ENCODE peak calls at places on chromosomes 3 and 15, in eight cellular contexts. B, M, F, W, G, H, U and Y are unnamed samples. For H3K27me3, the result is how much of the 10 kb centered on the place peaks cover.

GRCh38 chr15:65655026-65655425 is 33.3 kb downstream of the SLC24A1 start:
- DNase-seq in F (no peak), M (no peak), H (no peak), G (no peak), W (no peak), B (no peak), U (peak), Y (no peak)

GRCh38 chr3:177162742-177163141 is 34.5 kb downstream of the TBL1XR1 start:
- DNase-seq in F (no peak), H (no peak), W (no peak), M (no peak), G (no peak), B (no peak), U (no peak), Y (no peak)

GRCh38 chr3:117526485-117527079 is 817.0 kb downstream of the TUSC7 start:
- DNase-seq in U (peak), M (peak), F (no peak), B (no peak), H (peak), W (peak), G (no peak), Y (no peak)

GRCh38 chr3:64918989-64919388 is 231.2 kb upstream of the ADAMTS9 start:
- DNase-seq in G (no peak), W (no peak), H (no peak), M (no peak), U (no peak), B (no peak), F (no peak), Y (no peak)

GRCh38 chr3:129112308-129113052 is 9.1 kb downstream of the RAB43 start:
- DNase-seq in W (no peak), B (no peak), F (no peak), U (no peak), G (no peak), H (no peak), M (no peak), Y (no peak)

GRCh38 chr3:5875056-5875455 is 687.5 kb downstream of the EDEM1 start:
- DNase-seq in M (no peak), F (no peak), U (no peak), B (no peak), H (no peak), G (no peak), W (no peak), Y (no peak)

GRCh38 chr3:50164056-50164455 is 8.9 kb downstream of the SEMA3F start:
- DNase-seq in U (peak), F (no peak), M (peak), H (no peak), B (no peak), W (peak), G (no peak), Y (no peak)

GRCh38 chr3:170980399-170980798 is 46.1 kb downstream of the SLC2A2 start:
- DNase-seq in U (no peak), G (no peak), H (no peak), F (no peak), B (no peak), W (no peak), M (no peak), Y (no peak)

GRCh38 chr15:57537072-57537471 is 54.6 kb upstream of the MYZAP start:
- DNase-seq in G (no peak), W (peak), F (no peak), M (peak), H (peak), B (no peak), U (peak), Y (no peak)

GRCh38 chr3:190182418-190183043 is 61.8 kb upstream of the P3H2 start:
- DNase-seq in U (peak), M (no peak), H (no peak), F (no peak), W (no peak), B (no peak), G (no peak), Y (no peak)

GRCh38 chr3:71080517-71081083 is 502.9 kb downstream of the FOXP1 start:
- DNase-seq in U (no peak), M (no peak), W (no peak), B (no peak), H (no peak), F (no peak), G (no peak), Y (no peak)

GRCh38 chr3:5051772-5052171 is 70.3 kb upstream of the ARL8B start:
- DNase-seq in M (no peak), B (no peak), W (peak), G (no peak), F (no peak), H (no peak), U (no peak), Y (no peak)

GRCh38 chr15:69160976-69161877 is 792 bp downstream of the GLCE start:
- DNase-seq in U (peak), B (peak), H (peak), G (peak), F (no peak), M (peak), W (peak), Y (peak)

GRCh38 chr3:89314454-89314853 is 207.0 kb downstream of the EPHA3 start:
- DNase-seq in M (peak), B (no peak), U (peak), G (no peak), F (no peak), W (no peak), H (peak), Y (no peak)

GRCh38 chr15:62089616-62090015 is 22.8 kb downstream of the C2CD4A start:
- DNase-seq in G (no peak), B (no peak), M (no peak), H (no peak), W (no peak), U (no peak), F (no peak), Y (no peak)

GRCh38 chr15:76339302-76340197 is 3.0 kb downstream of the ISL2 start:
- DNase-seq in G (no peak), M (no peak), B (no peak), F (no peak), U (no peak), W (no peak), H (peak), Y (no peak)

GRCh38 chr3:187519428-187519890 is 150.7 kb downstream of the SST start:
- DNase-seq in F (no peak), M (no peak), H (peak), G (no peak), W (no peak), B (no peak), U (no peak), Y (no peak)

GRCh38 chr3:66260431-66260830 is 39.6 kb downstream of the SLC25A26 start:
- DNase-seq in B (no peak), H (no peak), W (no peak), M (no peak), F (no peak), U (no peak), G (peak), Y (no peak)

GRCh38 chr15:50685976-50686467 is 575 bp downstream of the TRPM7 start:
- DNase-seq in B (peak), F (no peak), G (peak), W (peak), H (peak), U (peak), M (peak), Y (peak)

GRCh38 chr3:15805756-15806266 is 8.0 kb upstream of the ANKRD28 start:
- DNase-seq in W (no peak), B (no peak), H (no peak), G (no peak), F (no peak), M (no peak), U (peak), Y (no peak)

GRCh38 chr3:79011821-79012529 is 755.8 kb downstream of the ROBO1 start:
- DNase-seq in U (no peak), W (peak), H (no peak), M (no peak), F (no peak), G (no peak), B (no peak), Y (no peak)

GRCh38 chr3:190481779-190482178 is 32.1 kb upstream of the TMEM207 start:
- DNase-seq in B (no peak), U (no peak), W (no peak), H (peak), M (no peak), G (no peak), F (no peak), Y (no peak)

GRCh38 chr3:128382221-128382807 is 84.4 kb downstream of the DNAJB8 start:
- DNase-seq in H (no peak), F (no peak), W (peak), M (no peak), B (no peak), U (peak), G (peak), Y (no peak)

GRCh38 chr3:197327701-197328100 is 29.3 kb upstream of the DLG1 start:
- DNase-seq in G (no peak), B (no peak), F (no peak), W (no peak), H (no peak), M (no peak), U (no peak), Y (no peak)

GRCh38 chr15:94287794-94288246 is 56.5 kb downstream of the MCTP2 start:
- DNase-seq in M (no peak), F (no peak), G (no peak), U (no peak), H (peak), W (no peak), B (no peak), Y (no peak)

GRCh38 chr15:75776075-75776443 is 63.4 kb upstream of the CSPG4 start:
- DNase-seq in G (no peak), F (no peak), W (no peak), H (peak), U (peak), M (peak), B (no peak), Y (no peak)

GRCh38 chr3:66083961-66084270 is 45.2 kb upstream of the MAGI1 start:
- DNase-seq in F (no peak), M (peak), U (no peak), W (no peak), H (no peak), B (no peak), G (no peak), Y (no peak)

GRCh38 chr15:27949089-27949488 is 150.0 kb downstream of the OCA2 start:
- DNase-seq in U (no peak), W (no peak), M (no peak), H (no peak), F (no peak), G (no peak), B (no peak), Y (no peak)

GRCh38 chr15:59995568-59996349 is 8.4 kb upstream of the FOXB1 start:
- DNase-seq in M (no peak), B (no peak), G (no peak), U (no peak), H (peak), W (no peak), F (no peak), Y (no peak)

GRCh38 chr3:113436794-113437193 is 4.5 kb downstream of the CFAP44 start:
- DNase-seq in H (peak), W (peak), G (no peak), U (peak), M (peak), B (no peak), F (no peak), Y (no peak)

GRCh38 chr15:47708116-47708515 is 9.2 kb upstream of the SEMA6D start:
- DNase-seq in M (peak), U (no peak), H (no peak), G (no peak), B (no peak), W (no peak), F (no peak), Y (no peak)

GRCh38 chr15:68421798-68422402 is 10.1 kb downstream of the ITGA11 start:
- DNase-seq in M (no peak), F (no peak), U (no peak), W (no peak), G (no peak), B (peak), H (no peak), Y (no peak)

GRCh38 chr15:82995938-82996337 is 9.9 kb downstream of the RAMAC start:
- DNase-seq in B (no peak), F (no peak), U (no peak), H (no peak), G (no peak), M (no peak), W (no peak), Y (no peak)

GRCh38 chr15:82995076-82995475 is 9.1 kb downstream of the RAMAC start:
- DNase-seq in W (no peak), M (no peak), G (no peak), B (no peak), F (no peak), H (no peak), U (no peak), Y (no peak)

GRCh38 chr15:82999426-82999825 is 12.0 kb downstream of the C15orf40 start:
- DNase-seq in M (no peak), H (no peak), W (no peak), U (no peak), G (no peak), F (no peak), B (no peak), Y (no peak)

GRCh38 chr15:82999905-83000671 is 11.4 kb downstream of the C15orf40 start:
- DNase-seq in U (peak), G (no peak), B (no peak), M (peak), F (no peak), H (peak), W (peak), Y (no peak)
- H3K27ac ChIP-seq in U (no peak), G (no peak), B (no peak), M (no peak), F (no peak), H (no peak), W (no peak), Y (no peak)

DNA sequence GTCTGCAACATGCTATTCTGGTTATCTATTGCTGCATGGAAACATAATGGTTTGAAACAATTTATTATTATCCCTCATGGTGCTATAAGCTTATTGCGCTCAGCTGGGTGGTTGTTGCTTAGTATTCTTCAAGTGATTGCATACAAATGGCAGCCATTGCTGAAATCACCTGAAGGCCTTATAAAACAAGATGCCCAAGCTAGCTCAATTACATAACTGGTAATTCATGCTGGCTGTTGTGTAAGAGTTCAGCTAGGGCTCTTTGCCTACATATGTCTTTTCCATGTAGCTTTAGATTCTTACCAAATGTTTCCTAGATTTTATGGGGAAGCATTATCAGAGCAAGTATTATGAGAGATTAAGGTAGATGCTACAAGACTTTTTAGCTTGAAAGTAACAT is 644.0 kb upstream of the CBLB start:
- DNase-seq in B (no peak), H (no peak), U (no peak), F (no peak), W (no peak), M (no peak), G (no peak), Y (no peak)
- TF ChIP-seq CTCF in B (no peak), H (no peak), U (no peak), F (no peak), W (no peak), M (no peak), G (no peak), Y (no peak)

GRCh38 chr15:98503970-98504369 is 144.4 kb upstream of the IGF1R start:
- DNase-seq in U (no peak), H (no peak), M (peak), F (no peak), W (no peak), G (no peak), B (no peak), Y (no peak)

GRCh38 chr15:98504998-98505397 is 143.3 kb upstream of the IGF1R start:
- DNase-seq in M (no peak), U (no peak), F (no peak), G (no peak), H (no peak), B (no peak), W (no peak), Y (no peak)

GRCh38 chr15:98506711-98507110 is 141.6 kb upstream of the IGF1R start:
- DNase-seq in B (no peak), G (no peak), M (no peak), U (no peak), F (no peak), H (no peak), W (no peak), Y (no peak)

GRCh38 chr15:98505611-98506031 is 142.7 kb upstream of the IGF1R start:
- DNase-seq in U (no peak), F (no peak), W (peak), M (no peak), H (no peak), G (no peak), B (no peak), Y (no peak)

GRCh38 chr15:98506172-98506571 is 142.2 kb upstream of the IGF1R start:
- DNase-seq in F (no peak), G (no peak), W (no peak), B (no peak), M (no peak), H (no peak), U (no peak), Y (no peak)
- H3K27me3 ChIP-seq in F (under half), G (under half), W (under half), B (under half), M (under half), H (under half), U (half or more), Y (under half)

DNA sequence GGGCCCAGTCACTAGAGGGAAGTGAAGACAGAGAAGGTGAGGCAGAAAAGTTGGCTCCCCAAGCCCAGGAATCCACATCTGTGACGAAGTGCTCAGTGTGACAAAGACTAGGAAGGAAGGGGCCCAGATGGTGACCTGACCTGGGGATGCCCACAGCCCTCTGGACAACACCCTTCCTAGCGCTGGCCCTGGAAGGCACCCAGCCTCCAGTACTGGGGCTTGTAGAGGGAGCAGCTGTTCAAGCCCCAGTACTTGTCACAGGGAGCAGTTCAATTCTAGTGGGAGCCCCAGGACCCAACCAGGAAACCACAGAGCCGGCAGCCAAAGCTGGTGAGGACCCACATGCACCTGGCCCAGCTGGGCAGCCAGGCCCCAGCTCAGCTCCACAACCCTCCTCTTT is 190.8 kb downstream of the XXYLT1 start:
- DNase-seq in U (no peak), W (peak), M (no peak), G (no peak), F (no peak), H (no peak), B (no peak), Y (no peak)
- H3K27ac ChIP-seq in U (no peak), W (peak), M (no peak), G (peak), F (no peak), H (no peak), B (peak), Y (no peak)

GRCh38 chr3:46893146-46893748 is 15.7 kb downstream of the PTH1R start:
- DNase-seq in F (no peak), B (peak), M (no peak), U (no peak), G (no peak), W (no peak), H (peak), Y (no peak)

GRCh38 chr3:46894256-46894655 is 16.7 kb downstream of the PTH1R start:
- DNase-seq in M (no peak), B (no peak), F (no peak), U (no peak), G (no peak), W (no peak), H (no peak), Y (no peak)

GRCh38 chr3:46893763-46894162 is 16.2 kb downstream of the PTH1R start:
- DNase-seq in B (no peak), H (no peak), G (no peak), F (no peak), U (no peak), W (no peak), M (no peak), Y (no peak)

GRCh38 chr3:46891132-46891531 is 13.6 kb downstream of the PTH1R start:
- DNase-seq in W (no peak), M (no peak), U (no peak), G (no peak), H (no peak), F (no peak), B (no peak), Y (no peak)

GRCh38 chr3:46892285-46893145 is 15.0 kb downstream of the PTH1R start:
- DNase-seq in U (peak), B (peak), M (peak), G (peak), W (peak), F (no peak), H (peak), Y (no peak)
- TF ChIP-seq CTCF in U (no peak), B (peak), M (peak), G (no peak), W (no peak), F (no peak), H (peak), Y (no peak)

GRCh38 chr3:54083901-54084300 is 38.5 kb upstream of the CACNA2D3 start:
- DNase-seq in U (no peak), W (no peak), G (no peak), M (no peak), F (no peak), B (no peak), H (no peak), Y (no peak)

GRCh38 chr3:54085936-54086335 is 36.4 kb upstream of the CACNA2D3 start:
- DNase-seq in F (no peak), H (no peak), W (no peak), M (no peak), U (no peak), G (no peak), B (no peak), Y (no peak)

GRCh38 chr3:54086639-54087405 is 35.5 kb upstream of the CACNA2D3 start:
- DNase-seq in G (no peak), M (no peak), H (no peak), F (no peak), B (peak), U (no peak), W (no peak), Y (no peak)

GRCh38 chr3:54087581-54088410 is 34.6 kb upstream of the CACNA2D3 start:
- DNase-seq in U (no peak), B (peak), M (peak), W (peak), H (peak), G (no peak), F (no peak), Y (no peak)
- H3K27me3 ChIP-seq in U (under half), B (under half), M (half or more), W (under half), H (under half), G (under half), F (under half), Y (under half)

DNA sequence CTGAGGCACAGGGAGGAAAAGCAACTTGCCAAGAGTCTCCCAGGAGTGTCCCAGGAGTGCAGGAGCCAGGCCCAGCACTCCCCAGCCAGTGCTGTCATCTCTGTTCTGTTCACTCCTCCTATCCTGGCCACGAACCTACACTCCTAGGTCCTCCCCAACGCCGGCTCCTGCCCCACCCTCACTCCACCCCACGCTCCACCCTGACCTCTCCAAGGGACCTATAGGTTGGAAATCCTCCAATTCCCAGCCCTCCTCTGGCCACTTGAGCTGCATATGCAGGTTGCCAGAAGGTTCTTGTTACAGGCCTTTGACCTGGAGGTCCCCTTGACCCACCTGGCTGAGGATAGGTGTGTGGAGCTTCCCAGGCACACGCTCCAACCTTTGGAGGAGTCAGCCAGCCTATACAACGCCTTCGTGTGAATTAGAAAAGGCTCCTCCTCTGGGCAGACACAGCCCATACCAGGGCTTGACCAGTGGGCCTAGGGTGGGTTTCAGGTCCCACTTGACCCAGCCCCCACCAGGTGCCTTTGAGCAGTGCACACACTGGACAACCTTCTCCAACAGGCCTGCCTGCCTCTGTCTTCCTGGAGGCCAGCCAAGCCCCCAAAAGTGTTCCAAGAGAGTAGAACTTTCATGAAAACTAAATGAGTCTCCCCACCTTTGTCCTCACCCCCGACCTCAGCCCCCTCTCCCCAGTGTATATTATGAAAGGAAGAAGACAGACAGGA is 167.2 kb upstream of the TLE3 start:
- DNase-seq in H (no peak), F (no peak), W (no peak), B (no peak), U (no peak), G (no peak), M (no peak), Y (no peak)
- H3K27ac ChIP-seq in H (no peak), F (no peak), W (no peak), B (no peak), U (no peak), G (peak), M (no peak), Y (no peak)